ENCODE peak calls at places on chromosomes 2 and 18, in seven cellular contexts. I is colonic mucosa, M is amniotic epithelial cell, K is mucosa of gallbladder, W is spleen, C is OCI-LY7, A is GM20000. B is an unnamed sample.

GRCh38 chr2:231626449-231626848 is 33.8 kb downstream of the TEX44 start:
- DNase-seq in I (no peak), K (no peak), M (no peak), C (no peak), W (no peak), A (no peak), B (no peak)

GRCh38 chr2:129803067-129803466 is 176.4 kb upstream of the RAB6C start:
- DNase-seq in W (no peak), K (no peak), A (no peak), C (no peak), M (no peak), I (no peak), B (no peak)

GRCh38 chr2:224190871-224191270 is 151.8 kb upstream of the SERPINE2 start:
- DNase-seq in M (peak), C (no peak), W (no peak), A (no peak), K (no peak), I (no peak), B (no peak)

GRCh38 chr2:202104286-202104870 is 31.3 kb downstream of the KIAA2012 start:
- DNase-seq in C (peak), K (no peak), A (peak), W (no peak), I (peak), M (peak), B (no peak)

GRCh38 chr18:35038881-35039491 is 2.2 kb upstream of the MAPRE2 start:
- DNase-seq in C (peak), I (no peak), W (no peak), A (no peak), K (no peak), M (no peak), B (no peak)

GRCh38 chr2:2877427-2877826 is 500.2 kb downstream of the EIPR1 start:
- DNase-seq in C (no peak), I (no peak), W (no peak), A (no peak), K (no peak), M (no peak), B (peak)

GRCh38 chr2:10305715-10306114 is 3.0 kb downstream of the HPCAL1 start:
- DNase-seq in M (peak), I (no peak), K (no peak), A (no peak), W (no peak), C (peak), B (no peak)

GRCh38 chr2:148746973-148747372 is 102.4 kb downstream of the EPC2 start:
- DNase-seq in C (no peak), M (no peak), A (no peak), K (no peak), I (no peak), W (no peak), B (no peak)

GRCh38 chr2:26988165-26988879 is 17.9 kb downstream of the MAPRE3 start:
- DNase-seq in K (no peak), W (no peak), A (no peak), M (peak), C (no peak), I (no peak), B (no peak)

GRCh38 chr2:166867874-166868514 is 20.3 kb upstream of the XIRP2 start:
- DNase-seq in A (no peak), W (no peak), K (no peak), I (no peak), M (no peak), C (no peak), B (no peak)

GRCh38 chr2:97702731-97703470 is 10.5 kb upstream of the ZAP70 start:
- DNase-seq in M (no peak), A (no peak), K (no peak), W (no peak), I (no peak), C (no peak), B (no peak)

GRCh38 chr2:144999040-144999875 is 479.3 kb upstream of the ZEB2 start:
- DNase-seq in M (peak), I (no peak), A (no peak), K (no peak), C (peak), W (no peak), B (no peak)

GRCh38 chr18:46916551-46917107 is 678 bp downstream of the PIAS2 start:
- DNase-seq in I (peak), W (no peak), C (peak), M (peak), A (peak), K (peak), B (no peak)

GRCh38 chr18:5515007-5515744 is 28.6 kb downstream of the EPB41L3 start:
- DNase-seq in I (no peak), W (no peak), A (no peak), K (no peak), C (no peak), M (no peak), B (no peak)

GRCh38 chr2:171615071-171615470 is 72.2 kb upstream of the DYNC1I2 start:
- DNase-seq in A (no peak), I (no peak), K (no peak), M (peak), W (no peak), C (no peak), B (no peak)

GRCh38 chr18:59691046-59691395 is 6.2 kb downstream of the CCBE1 start:
- DNase-seq in M (peak), K (no peak), W (no peak), I (peak), A (no peak), C (no peak), B (no peak)

GRCh38 chr2:169980001-169980400 is 152.7 kb downstream of the UBR3 start:
- DNase-seq in W (no peak), M (peak), K (no peak), A (no peak), I (no peak), C (no peak), B (no peak)

GRCh38 chr2:64622443-64623231 is 31.1 kb downstream of the SERTAD2 start:
- DNase-seq in W (peak), A (no peak), C (no peak), K (no peak), M (no peak), I (no peak), B (no peak)

GRCh38 chr2:188369365-188369764 is 77.7 kb downstream of the GULP1 start:
- DNase-seq in K (peak), I (peak), A (peak), M (peak), C (peak), W (no peak), B (no peak)

GRCh38 chr2:151777487-151777886 is 43.2 kb upstream of the NEB start:
- DNase-seq in M (no peak), W (no peak), I (no peak), A (no peak), C (no peak), K (no peak), B (no peak)

GRCh38 chr2:127469051-127469450 is 50.8 kb downstream of the PROC start:
- DNase-seq in C (no peak), K (no peak), M (no peak), I (no peak), W (no peak), A (no peak), B (no peak)

GRCh38 chr2:198712485-198712884 is 745.3 kb downstream of the SATB2 start:
- DNase-seq in M (no peak), K (no peak), W (no peak), I (no peak), C (no peak), A (no peak), B (no peak)

GRCh38 chr2:45009303-45009927 is at the start of gene SIX2:
- DNase-seq in W (no peak), K (peak), I (peak), M (peak), A (peak), C (no peak), B (peak)

GRCh38 chr18:60549338-60549960 is 176.9 kb upstream of the MC4R start:
- DNase-seq in A (peak), K (peak), C (peak), M (peak), I (no peak), W (no peak), B (no peak)

GRCh38 chr2:233059547-233059796 is 670 bp upstream of the INPP5D start:
- DNase-seq in K (no peak), C (peak), I (no peak), M (no peak), W (peak), A (no peak), B (no peak)

GRCh38 chr2:1053781-1054180 is 103.1 kb downstream of the SNTG2 start:
- DNase-seq in K (no peak), A (no peak), C (no peak), M (peak), W (no peak), I (no peak), B (no peak)

GRCh38 chr2:115161531-115162453 is 719.4 kb downstream of the DPP10 start:
- DNase-seq in A (peak), W (no peak), I (peak), C (no peak), M (no peak), K (peak), B (no peak)

GRCh38 chr2:143623270-143623669 is 494.1 kb downstream of the ARHGAP15 start:
- DNase-seq in I (no peak), K (no peak), A (no peak), W (no peak), C (no peak), M (peak), B (no peak)